ENCODE peak calls at places on chromosomes 6 and 20, in nine cellular contexts. One of them, this sample, is unnamed.

GRCh38 chr6:113570176-113570575 is 287.0 kb upstream of the MARCKS start:
- DNase-seq in B cell: no peak
- DNase-seq in endothelial cell: no peak
- DNase-seq in choroid plexus epithelial cell: no peak
- DNase-seq in WTC11: no peak
- DNase-seq in A549: no peak
- DNase-seq in HFFc6: no peak
- DNase-seq in GM12865: no peak
- DNase-seq in glutamatergic neuron: no peak
- DNase-seq in this sample: no peak

GRCh38 chr6:68718379-68719073 is 83.4 kb downstream of the ADGRB3 start:
- DNase-seq in B cell: no peak
- DNase-seq in WTC11: no peak
- DNase-seq in GM12865: no peak
- DNase-seq in HFFc6: no peak
- DNase-seq in endothelial cell: no peak
- DNase-seq in choroid plexus epithelial cell: peak
- DNase-seq in A549: no peak
- DNase-seq in glutamatergic neuron: no peak
- DNase-seq in this sample: no peak

GRCh38 chr6:18154507-18155272 is at the start of gene TPMT:
- DNase-seq in choroid plexus epithelial cell: no peak
- DNase-seq in HFFc6: no peak
- DNase-seq in B cell: no peak
- DNase-seq in glutamatergic neuron: peak
- DNase-seq in WTC11: no peak
- DNase-seq in A549: peak
- DNase-seq in endothelial cell: peak
- DNase-seq in GM12865: peak
- DNase-seq in this sample: no peak

GRCh38 chr6:66662196-66662595 is 955.2 kb upstream of the EYS start:
- DNase-seq in HFFc6: no peak
- DNase-seq in endothelial cell: no peak
- DNase-seq in WTC11: no peak
- DNase-seq in glutamatergic neuron: no peak
- DNase-seq in A549: no peak
- DNase-seq in choroid plexus epithelial cell: peak
- DNase-seq in GM12865: no peak
- DNase-seq in B cell: no peak
- DNase-seq in this sample: no peak

GRCh38 chr6:54810182-54810581 is 36.4 kb upstream of the FAM83B start:
- DNase-seq in choroid plexus epithelial cell: peak
- DNase-seq in A549: no peak
- DNase-seq in B cell: no peak
- DNase-seq in GM12865: no peak
- DNase-seq in endothelial cell: no peak
- DNase-seq in HFFc6: no peak
- DNase-seq in glutamatergic neuron: no peak
- DNase-seq in WTC11: no peak
- DNase-seq in this sample: no peak

GRCh38 chr6:64683682-64684081 is 1023.3 kb downstream of the EYS start:
- DNase-seq in HFFc6: no peak
- DNase-seq in GM12865: no peak
- DNase-seq in glutamatergic neuron: no peak
- DNase-seq in B cell: no peak
- DNase-seq in WTC11: peak
- DNase-seq in A549: no peak
- DNase-seq in endothelial cell: peak
- DNase-seq in choroid plexus epithelial cell: peak
- DNase-seq in this sample: no peak

GRCh38 chr20:36591854-36592641 is 13.5 kb upstream of the RAB5IF start:
- DNase-seq in WTC11: peak
- DNase-seq in endothelial cell: peak
- DNase-seq in A549: no peak
- DNase-seq in HFFc6: peak
- DNase-seq in choroid plexus epithelial cell: peak
- DNase-seq in glutamatergic neuron: no peak
- DNase-seq in B cell: no peak
- DNase-seq in GM12865: no peak
- DNase-seq in this sample: no peak

GRCh38 chr20:2122921-2123320 is 21.3 kb downstream of the STK35 start:
- DNase-seq in HFFc6: no peak
- DNase-seq in A549: no peak
- DNase-seq in B cell: no peak
- DNase-seq in choroid plexus epithelial cell: peak
- DNase-seq in glutamatergic neuron: no peak
- DNase-seq in endothelial cell: no peak
- DNase-seq in GM12865: no peak
- DNase-seq in WTC11: no peak
- DNase-seq in this sample: no peak

GRCh38 chr6:30282522-30282921 is 44.2 kb upstream of the TRIM39 start:
- DNase-seq in WTC11: no peak
- DNase-seq in choroid plexus epithelial cell: no peak
- DNase-seq in GM12865: no peak
- DNase-seq in HFFc6: no peak
- DNase-seq in A549: no peak
- DNase-seq in endothelial cell: no peak
- DNase-seq in glutamatergic neuron: no peak
- DNase-seq in B cell: no peak
- DNase-seq in this sample: no peak

GRCh38 chr6:142008776-142009175 is 123.9 kb upstream of the GJE1 start:
- DNase-seq in B cell: no peak
- DNase-seq in A549: no peak
- DNase-seq in HFFc6: no peak
- DNase-seq in glutamatergic neuron: no peak
- DNase-seq in WTC11: no peak
- DNase-seq in choroid plexus epithelial cell: no peak
- DNase-seq in endothelial cell: no peak
- DNase-seq in GM12865: no peak
- DNase-seq in this sample: no peak

GRCh38 chr20:22579119-22579427 is 5.3 kb downstream of the FOXA2 start:
- DNase-seq in endothelial cell: no peak
- DNase-seq in A549: no peak
- DNase-seq in HFFc6: no peak
- DNase-seq in glutamatergic neuron: no peak
- DNase-seq in WTC11: peak
- DNase-seq in B cell: no peak
- DNase-seq in GM12865: no peak
- DNase-seq in choroid plexus epithelial cell: no peak
- DNase-seq in this sample: no peak

GRCh38 chr6:111080713-111081112 is 6.6 kb upstream of the SLC16A10 start:
- DNase-seq in HFFc6: no peak
- DNase-seq in B cell: no peak
- DNase-seq in A549: no peak
- DNase-seq in glutamatergic neuron: no peak
- DNase-seq in endothelial cell: no peak
- DNase-seq in choroid plexus epithelial cell: no peak
- DNase-seq in GM12865: no peak
- DNase-seq in WTC11: no peak
- DNase-seq in this sample: no peak

GRCh38 chr6:42449917-42450313 is 1.8 kb downstream of the TRERF1 start:
- DNase-seq in WTC11: no peak
- DNase-seq in A549: no peak
- DNase-seq in B cell: no peak
- DNase-seq in HFFc6: peak
- DNase-seq in choroid plexus epithelial cell: peak
- DNase-seq in endothelial cell: no peak
- DNase-seq in GM12865: no peak
- DNase-seq in glutamatergic neuron: no peak
- DNase-seq in this sample: no peak

GRCh38 chr20:49607568-49607967 is 39.6 kb upstream of the PTGIS start:
- DNase-seq in GM12865: no peak
- DNase-seq in HFFc6: no peak
- DNase-seq in choroid plexus epithelial cell: no peak
- DNase-seq in WTC11: no peak
- DNase-seq in B cell: no peak
- DNase-seq in endothelial cell: no peak
- DNase-seq in A549: no peak
- DNase-seq in glutamatergic neuron: no peak
- DNase-seq in this sample: no peak

GRCh38 chr20:49602370-49603208 is 34.7 kb upstream of the PTGIS start:
- DNase-seq in GM12865: no peak
- DNase-seq in endothelial cell: no peak
- DNase-seq in A549: no peak
- DNase-seq in HFFc6: no peak
- DNase-seq in B cell: no peak
- DNase-seq in WTC11: no peak
- DNase-seq in choroid plexus epithelial cell: no peak
- DNase-seq in glutamatergic neuron: no peak
- DNase-seq in this sample: no peak

GRCh38 chr20:49599746-49600113 is 31.8 kb upstream of the PTGIS start:
- DNase-seq in HFFc6: no peak
- DNase-seq in A549: no peak
- DNase-seq in B cell: no peak
- DNase-seq in glutamatergic neuron: no peak
- DNase-seq in WTC11: no peak
- DNase-seq in choroid plexus epithelial cell: no peak
- DNase-seq in GM12865: no peak
- DNase-seq in endothelial cell: no peak
- DNase-seq in this sample: no peak

GRCh38 chr20:49601153-49601924 is 33.4 kb upstream of the PTGIS start:
- DNase-seq in WTC11: no peak
- DNase-seq in B cell: no peak
- DNase-seq in choroid plexus epithelial cell: no peak
- DNase-seq in HFFc6: no peak
- DNase-seq in A549: no peak
- DNase-seq in GM12865: no peak
- DNase-seq in endothelial cell: no peak
- DNase-seq in glutamatergic neuron: no peak
- DNase-seq in this sample: no peak

GRCh38 chr20:49603209-49603627 is 35.3 kb upstream of the PTGIS start:
- DNase-seq in HFFc6: peak
- DNase-seq in A549: no peak
- DNase-seq in glutamatergic neuron: peak
- DNase-seq in choroid plexus epithelial cell: peak
- DNase-seq in GM12865: peak
- DNase-seq in endothelial cell: peak
- DNase-seq in B cell: no peak
- DNase-seq in WTC11: peak
- DNase-seq in this sample: peak
- TF ChIP-seq CTCF in HFFc6: peak
- TF ChIP-seq CTCF in A549: peak
- TF ChIP-seq CTCF in glutamatergic neuron: no peak
- TF ChIP-seq CTCF in choroid plexus epithelial cell: peak
- TF ChIP-seq CTCF in GM12865: peak
- TF ChIP-seq CTCF in endothelial cell: peak
- TF ChIP-seq CTCF in B cell: no peak
- TF ChIP-seq CTCF in WTC11: no peak
- TF ChIP-seq CTCF in this sample: peak

DNA sequence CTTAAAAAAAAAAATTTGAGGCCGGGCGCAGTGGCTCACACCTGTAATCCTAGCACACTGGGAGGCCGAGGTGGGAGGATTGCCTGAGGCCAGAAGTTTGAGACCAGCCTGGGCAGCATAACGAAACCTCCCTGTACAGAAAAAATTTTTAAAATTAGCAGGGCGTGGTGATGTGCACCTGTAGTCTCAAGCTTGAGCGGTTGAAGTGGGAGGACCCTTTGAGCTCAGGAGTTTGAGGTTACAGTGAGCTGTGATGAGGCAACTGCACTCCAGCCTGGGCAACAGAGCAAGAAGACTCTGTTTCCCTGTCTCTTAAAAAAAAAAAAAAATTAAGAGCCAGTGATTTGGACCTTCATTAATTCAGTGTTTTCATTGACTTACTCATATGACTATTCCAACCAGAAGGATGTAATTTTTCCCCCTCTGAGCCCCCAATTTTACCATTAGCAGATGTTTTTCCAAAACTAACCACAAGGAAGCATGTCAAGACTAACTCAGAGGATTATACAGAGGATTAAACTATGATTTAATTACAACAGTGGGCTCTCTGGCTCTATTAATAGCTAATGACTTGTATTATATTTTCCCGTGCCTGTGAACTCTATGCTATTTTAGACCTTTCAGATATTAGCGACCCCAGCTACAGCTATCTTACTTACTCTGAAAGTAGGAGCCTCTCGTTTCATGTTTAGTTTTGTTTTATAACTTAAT is 75.1 kb downstream of the ARID1B start:
- DNase-seq in WTC11: no peak
- DNase-seq in B cell: no peak
- DNase-seq in HFFc6: no peak
- DNase-seq in glutamatergic neuron: no peak
- DNase-seq in endothelial cell: no peak
- DNase-seq in A549: no peak
- DNase-seq in choroid plexus epithelial cell: no peak
- DNase-seq in GM12865: peak
- DNase-seq in this sample: no peak
- TF ChIP-seq CTCF in WTC11: no peak
- TF ChIP-seq CTCF in B cell: no peak
- TF ChIP-seq CTCF in HFFc6: no peak
- TF ChIP-seq CTCF in glutamatergic neuron: no peak
- TF ChIP-seq CTCF in endothelial cell: no peak
- TF ChIP-seq CTCF in A549: no peak
- TF ChIP-seq CTCF in choroid plexus epithelial cell: no peak
- TF ChIP-seq CTCF in GM12865: no peak
- TF ChIP-seq CTCF in this sample: no peak

DNA sequence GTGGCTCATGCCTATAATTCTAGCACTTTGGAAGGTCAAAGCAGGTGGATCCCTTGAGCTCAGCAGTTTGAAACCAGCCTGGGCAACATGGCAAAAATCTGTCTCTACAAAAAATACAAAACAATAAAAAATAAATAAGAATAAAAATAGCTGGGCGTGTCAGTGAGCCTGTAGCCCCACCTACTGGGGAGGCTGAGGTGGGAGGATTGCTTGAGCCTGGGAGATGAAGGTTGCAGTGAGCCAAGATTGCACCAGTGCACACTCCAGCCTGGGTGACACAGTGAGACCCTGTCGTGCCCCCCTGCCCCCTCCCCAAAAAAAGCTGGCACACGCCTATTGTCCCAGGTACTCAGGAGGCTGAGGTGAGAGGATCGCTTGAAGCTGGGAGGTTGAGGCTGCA is 35.1 kb upstream of the SRPK1 start:
- DNase-seq in HFFc6: no peak
- DNase-seq in WTC11: no peak
- DNase-seq in glutamatergic neuron: no peak
- DNase-seq in A549: no peak
- DNase-seq in endothelial cell: no peak
- DNase-seq in choroid plexus epithelial cell: no peak
- DNase-seq in B cell: no peak
- DNase-seq in GM12865: no peak
- DNase-seq in this sample: no peak
- TF ChIP-seq CTCF in HFFc6: peak
- TF ChIP-seq CTCF in WTC11: no peak
- TF ChIP-seq CTCF in glutamatergic neuron: no peak
- TF ChIP-seq CTCF in A549: peak
- TF ChIP-seq CTCF in endothelial cell: no peak
- TF ChIP-seq CTCF in choroid plexus epithelial cell: peak
- TF ChIP-seq CTCF in B cell: no peak
- TF ChIP-seq CTCF in GM12865: peak
- TF ChIP-seq CTCF in this sample: no peak

DNA sequence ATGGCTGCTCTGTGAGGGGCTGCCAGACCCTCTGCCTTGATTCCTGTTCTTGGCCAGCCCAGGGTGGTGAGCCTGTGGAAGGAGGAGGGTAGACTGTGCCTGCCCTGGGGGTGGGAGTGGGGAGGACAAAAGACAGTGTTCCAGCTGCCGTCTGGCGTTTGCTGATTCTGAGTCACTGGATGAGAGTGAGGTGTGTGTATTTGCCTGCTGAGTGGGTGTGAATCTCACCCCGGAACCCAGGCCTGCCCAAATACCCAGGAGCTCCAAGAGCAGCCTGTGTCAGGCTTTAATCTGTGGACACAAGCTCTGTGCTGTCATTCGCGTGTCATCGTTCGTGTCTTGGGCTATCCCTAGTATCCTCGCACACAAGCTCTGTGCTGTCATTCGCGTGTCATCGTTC is 2.6 kb upstream of the LKAAEAR1 start:
- DNase-seq in WTC11: no peak
- DNase-seq in B cell: no peak
- DNase-seq in endothelial cell: no peak
- DNase-seq in choroid plexus epithelial cell: no peak
- DNase-seq in GM12865: no peak
- DNase-seq in A549: no peak
- DNase-seq in glutamatergic neuron: no peak
- DNase-seq in HFFc6: no peak
- DNase-seq in this sample: no peak
- TF ChIP-seq CTCF in WTC11: no peak
- TF ChIP-seq CTCF in B cell: no peak
- TF ChIP-seq CTCF in endothelial cell: no peak
- TF ChIP-seq CTCF in choroid plexus epithelial cell: no peak
- TF ChIP-seq CTCF in GM12865: no peak
- TF ChIP-seq CTCF in A549: no peak
- TF ChIP-seq CTCF in glutamatergic neuron: no peak
- TF ChIP-seq CTCF in HFFc6: no peak
- TF ChIP-seq CTCF in this sample: no peak